ENCODE peak calls at places on chromosomes 4 and X, in ten cellular contexts. A, G, M, L, H, N, Z, D, C and Y are unnamed samples.

GRCh38 chr4:37981844-37982720 is 21.9 kb downstream of the PTTG2 start:
- DNase-seq in L (no peak), Z (peak), H (peak), N (no peak), M (no peak), C (no peak), D (no peak), G (no peak), A (no peak), Y (no peak)

GRCh38 chrX:138411048-138411447 is 300.5 kb downstream of the FGF13 start:
- DNase-seq in A (no peak), L (no peak), N (no peak), G (no peak), H (no peak), Z (no peak), M (no peak), D (no peak), C (no peak), Y (no peak)

GRCh38 chr4:151772322-151772721 is 11.5 kb upstream of the GATB start:
- DNase-seq in M (no peak), A (no peak), N (no peak), L (no peak), D (no peak), G (no peak), Z (no peak), C (no peak), H (no peak), Y (no peak)

GRCh38 chr4:57243071-57243470 is 132.9 kb upstream of the IGFBP7 start:
- DNase-seq in N (no peak), H (no peak), Z (no peak), L (no peak), G (no peak), D (no peak), C (no peak), A (no peak), M (no peak), Y (no peak)

GRCh38 chr4:38154251-38154650 is 194.1 kb downstream of the PTTG2 start:
- DNase-seq in N (no peak), A (no peak), H (no peak), G (no peak), M (no peak), L (no peak), D (no peak), C (no peak), Z (no peak), Y (no peak)

GRCh38 chr4:102055805-102056204 is 265.3 kb downstream of the BANK1 start:
- DNase-seq in H (no peak), M (no peak), Z (no peak), D (no peak), A (no peak), C (no peak), N (no peak), G (no peak), L (no peak), Y (no peak)

GRCh38 chr4:137390707-137391106 is 141.6 kb downstream of the PCDH18 start:
- DNase-seq in C (no peak), N (no peak), G (peak), D (no peak), M (no peak), A (no peak), Z (no peak), L (no peak), H (peak), Y (no peak)

GRCh38 chrX:70030242-70030823 is 19.4 kb downstream of the AWAT2 start:
- DNase-seq in N (peak), M (no peak), H (no peak), L (no peak), G (peak), Z (peak), A (peak), C (peak), D (peak), Y (peak)

GRCh38 chr4:168998596-168998995 is 11.5 kb downstream of the CBR4 start:
- DNase-seq in D (no peak), N (no peak), A (no peak), C (peak), H (no peak), G (no peak), L (no peak), Z (no peak), M (no peak), Y (no peak)

GRCh38 chrX:16719334-16720084 is at the start of gene SYAP1:
- DNase-seq in M (peak), A (peak), D (peak), G (peak), H (peak), L (peak), N (peak), Z (peak), C (peak), Y (peak)

GRCh38 chrX:151985955-151986354 is 11.5 kb upstream of the GABRE start:
- DNase-seq in Z (no peak), D (no peak), L (peak), M (no peak), G (peak), N (no peak), H (no peak), A (no peak), C (no peak), Y (no peak)

GRCh38 chr4:46931981-46932380 is 22.9 kb upstream of the COX7B2 start:
- DNase-seq in C (peak), A (peak), G (no peak), Z (peak), D (no peak), M (no peak), H (no peak), N (no peak), L (no peak), Y (peak)

GRCh38 chr4:8495803-8496202 is 55.2 kb downstream of the TRMT44 start:
- DNase-seq in G (no peak), D (no peak), M (no peak), N (no peak), C (no peak), A (peak), H (no peak), L (no peak), Z (no peak), Y (no peak)

GRCh38 chr4:11005321-11005720 is 320.8 kb upstream of the CLNK start:
- DNase-seq in A (no peak), H (no peak), L (no peak), M (no peak), D (no peak), G (no peak), Z (peak), C (no peak), N (no peak), Y (no peak)

GRCh38 chrX:15749642-15750610 is 11.9 kb downstream of the CA5B start:
- DNase-seq in G (no peak), C (peak), N (no peak), A (no peak), L (no peak), D (no peak), Z (peak), M (no peak), H (no peak), Y (no peak)

GRCh38 chr4:152356428-152357034 is 179.4 kb downstream of the FBXW7 start:
- DNase-seq in Z (no peak), A (no peak), G (no peak), C (no peak), D (no peak), M (no peak), N (no peak), L (no peak), H (no peak), Y (no peak)